ENCODE peak calls at places on chromosomes 3 and 15, in five cellular contexts. Q, C, J, H and A are unnamed samples.

GRCh38 chr3:71723452-71724170 is 1.6 kb downstream of the EIF4E3 start:
- DNase-seq in C (no peak), J (no peak), H (no peak), Q (no peak), A (peak; percentile 41)

GRCh38 chr15:31328999-31329639 is 2.5 kb downstream of the KLF13 start:
- DNase-seq in Q (no peak), H (peak; percentile 75), J (no peak), C (no peak), A (peak; percentile 59)

GRCh38 chr15:57158997-57159668 is 217.2 kb upstream of the CGNL1 start:
- DNase-seq in Q (no peak), J (no peak), C (no peak), H (no peak), A (no peak)

GRCh38 chr3:125318859-125319258 is 56.3 kb downstream of the ZNF148 start:
- DNase-seq in J (no peak), H (no peak), C (no peak), Q (no peak), A (no peak)

GRCh38 chr3:4771238-4771637 is 208.0 kb upstream of the BHLHE40 start:
- DNase-seq in C (no peak), J (no peak), Q (no peak), H (no peak), A (no peak)

GRCh38 chr15:53791616-53792015 is 32.2 kb upstream of the WDR72 start:
- DNase-seq in C (no peak), Q (no peak), H (no peak), J (no peak), A (no peak)

GRCh38 chr3:138491971-138492370 is 57.6 kb downstream of the ESYT3 start:
- DNase-seq in Q (no peak), J (no peak), H (no peak), C (no peak), A (no peak)

GRCh38 chr15:20106026-20106425 is 435.6 kb downstream of the GOLGA6L6 start:
- DNase-seq in Q (no peak), H (peak; percentile 10), C (no peak), J (peak; percentile 75), A (no peak)

GRCh38 chr3:49495016-49495415 is 24.9 kb downstream of the DAG1 start:
- DNase-seq in J (no peak), Q (no peak), H (no peak), C (no peak), A (no peak)

GRCh38 chr3:3664916-3665315 is 134.3 kb upstream of the LRRN1 start:
- DNase-seq in Q (peak; percentile 92), J (no peak), H (no peak), C (no peak), A (no peak)

GRCh38 chr3:189630667-189631372 is 369 bp upstream of the TP63 start:
- DNase-seq in C (no peak), J (no peak), H (no peak), Q (no peak), A (peak; percentile 19)

GRCh38 chr3:42101048-42101447 is 9.9 kb downstream of the TRAK1 start:
- DNase-seq in Q (peak; percentile 76), C (no peak), H (no peak), J (no peak), A (no peak)

GRCh38 chr15:22224241-22224671 is 143.9 kb downstream of the OR4M2 start:
- DNase-seq in H (no peak), Q (no peak), J (no peak), C (no peak), A (no peak)

GRCh38 chr3:30112904-30113484 is 493.4 kb upstream of the TGFBR2 start:
- DNase-seq in H (no peak), C (peak; percentile 20), Q (peak; percentile 45), J (no peak), A (no peak)

GRCh38 chr3:13161771-13162535 is 88.7 kb upstream of the IQSEC1 start:
- DNase-seq in Q (no peak), C (no peak), J (no peak), H (no peak), A (no peak)

GRCh38 chr3:65497846-65498245 is 540.9 kb downstream of the MAGI1 start:
- DNase-seq in J (no peak), Q (no peak), C (no peak), H (no peak), A (no peak)

GRCh38 chr3:110069641-110070538 is 732.5 kb upstream of the DPPA4 start:
- DNase-seq in H (peak; percentile 5), C (no peak), J (no peak), Q (peak; percentile 73), A (no peak)

GRCh38 chr3:77686560-77686959 is 646.7 kb downstream of the ROBO2 start:
- DNase-seq in Q (no peak), J (no peak), C (no peak), H (no peak), A (no peak)

GRCh38 chr3:187367561-187368103 is 553 bp upstream of the RTP4 start:
- DNase-seq in Q (no peak), J (no peak), C (no peak), H (no peak), A (no peak)

GRCh38 chr15:31387483-31388118 is 61.0 kb downstream of the KLF13 start:
- DNase-seq in C (peak; percentile 40), H (peak; percentile 96), Q (peak; percentile 44), J (no peak), A (peak; percentile 9)

GRCh38 chr3:120052685-120053084 is 41.6 kb downstream of the GSK3B start:
- DNase-seq in C (no peak), H (no peak), Q (peak; percentile 5), J (no peak), A (no peak)

GRCh38 chr15:94266000-94266399 is 34.6 kb downstream of the MCTP2 start:
- DNase-seq in J (no peak), C (no peak), Q (no peak), H (no peak), A (no peak)

GRCh38 chr3:86991840-86992430 is 986 bp upstream of the VGLL3 start:
- DNase-seq in J (no peak), H (no peak), Q (peak; percentile 53), C (no peak), A (no peak)

GRCh38 chr3:86991482-86991815 is 500 bp upstream of the VGLL3 start:
- DNase-seq in C (no peak), J (no peak), Q (no peak), H (no peak), A (no peak)

GRCh38 chr3:86989611-86990010 is 1.3 kb downstream of the VGLL3 start:
- DNase-seq in Q (peak; percentile 61), H (no peak), C (no peak), J (no peak), A (no peak)

GRCh38 chr3:86990171-86990733 is 697 bp downstream of the VGLL3 start:
- DNase-seq in H (peak; percentile 74), C (no peak), Q (peak; percentile 48), J (no peak), A (peak; percentile 25)

DNA sequence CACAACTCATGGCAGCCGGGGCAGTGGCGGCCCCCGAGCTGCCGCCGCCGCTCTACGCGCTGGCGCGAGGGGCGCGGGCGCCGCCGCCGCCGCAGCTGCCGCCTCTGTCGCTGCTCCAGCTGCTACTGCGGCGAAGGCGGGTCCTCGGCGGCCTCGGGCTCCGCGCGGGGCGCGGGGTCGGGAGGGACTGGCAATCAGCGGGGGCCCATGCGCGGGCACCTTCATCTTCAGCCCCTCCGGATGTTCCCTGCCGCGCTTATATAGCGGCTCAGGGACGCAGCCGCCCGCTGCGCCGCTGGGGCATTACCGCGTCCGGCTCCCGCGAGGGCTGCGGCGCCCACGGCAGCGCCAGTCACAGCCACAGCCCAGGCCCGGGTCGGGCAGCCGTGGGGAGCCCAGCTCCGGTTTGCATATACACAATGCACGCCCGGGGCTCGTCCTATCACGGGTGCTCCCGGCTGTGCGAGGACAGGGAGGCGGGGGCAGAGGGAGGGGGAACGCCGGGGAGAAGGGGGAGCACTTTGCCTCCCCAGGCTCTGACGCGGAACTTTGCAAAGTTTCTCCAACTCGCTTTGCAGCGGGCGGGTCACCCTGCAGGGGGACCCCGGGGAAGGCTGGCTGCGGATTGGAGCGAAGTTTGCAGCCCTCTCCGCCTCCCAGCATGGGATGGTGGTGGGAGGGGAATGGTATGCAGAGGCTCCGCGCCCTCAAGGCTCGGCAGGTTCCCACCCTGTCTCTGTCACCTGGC is at the start of gene VGLL3:
- DNase-seq in J (no peak), C (peak; percentile 43), Q (peak; percentile 90), H (peak; percentile 77), A (peak; percentile 35)
- TF ChIP-seq CTCF in J (no peak), C (no peak), Q (peak; percentile 37), H (no peak), A (no peak)

GRCh38 chr3:169746924-169747323 is 17.9 kb downstream of the TERC start:
- DNase-seq in H (no peak), Q (no peak), J (no peak), C (no peak), A (no peak)

GRCh38 chr3:169739067-169739466 is 25.8 kb downstream of the TERC start:
- DNase-seq in C (no peak), Q (no peak), J (no peak), H (no peak), A (no peak)

GRCh38 chr3:169748670-169749069 is 16.2 kb downstream of the TERC start:
- DNase-seq in Q (no peak), H (no peak), J (no peak), C (no peak), A (no peak)

DNA sequence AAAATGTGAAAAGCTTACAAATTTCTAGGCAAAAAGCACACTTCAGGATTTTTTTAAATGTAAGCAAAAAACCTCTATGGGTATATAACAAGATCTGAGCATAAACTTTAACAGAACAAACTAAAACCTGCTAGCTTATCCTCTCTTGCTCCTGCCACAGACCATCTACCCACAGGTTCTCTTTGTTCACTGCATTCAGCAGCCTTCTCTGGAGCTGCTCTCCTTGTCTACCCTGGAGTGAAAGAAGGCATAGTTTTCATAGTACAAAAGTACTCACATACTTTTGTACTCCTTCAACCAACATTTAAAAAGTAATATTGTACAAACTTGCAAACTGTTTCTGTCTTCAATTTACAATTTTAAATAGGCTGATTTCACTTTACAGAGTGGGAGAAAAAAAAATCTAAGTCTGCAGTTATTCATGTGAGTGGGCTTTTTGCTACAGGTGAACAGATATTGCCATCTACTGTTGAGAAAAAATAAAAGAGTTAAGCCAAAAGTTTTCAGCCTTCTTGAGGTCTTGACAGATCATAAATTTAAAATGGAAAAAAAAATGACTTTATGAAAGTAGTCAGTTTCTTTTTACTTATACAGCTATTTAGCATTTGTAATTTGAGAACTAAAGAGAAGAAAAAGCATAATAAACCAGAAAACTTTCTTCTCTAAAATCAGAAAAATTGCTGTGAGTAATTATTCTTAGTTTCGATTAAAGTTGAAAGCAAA is 20.4 kb downstream of the TERC start:
- DNase-seq in Q (peak; percentile 20), J (no peak), C (no peak), H (no peak), A (no peak)
- TF ChIP-seq CTCF in Q (peak; percentile 11), J (peak; percentile 47), C (no peak), H (peak; percentile 36), A (peak; percentile 32)

DNA sequence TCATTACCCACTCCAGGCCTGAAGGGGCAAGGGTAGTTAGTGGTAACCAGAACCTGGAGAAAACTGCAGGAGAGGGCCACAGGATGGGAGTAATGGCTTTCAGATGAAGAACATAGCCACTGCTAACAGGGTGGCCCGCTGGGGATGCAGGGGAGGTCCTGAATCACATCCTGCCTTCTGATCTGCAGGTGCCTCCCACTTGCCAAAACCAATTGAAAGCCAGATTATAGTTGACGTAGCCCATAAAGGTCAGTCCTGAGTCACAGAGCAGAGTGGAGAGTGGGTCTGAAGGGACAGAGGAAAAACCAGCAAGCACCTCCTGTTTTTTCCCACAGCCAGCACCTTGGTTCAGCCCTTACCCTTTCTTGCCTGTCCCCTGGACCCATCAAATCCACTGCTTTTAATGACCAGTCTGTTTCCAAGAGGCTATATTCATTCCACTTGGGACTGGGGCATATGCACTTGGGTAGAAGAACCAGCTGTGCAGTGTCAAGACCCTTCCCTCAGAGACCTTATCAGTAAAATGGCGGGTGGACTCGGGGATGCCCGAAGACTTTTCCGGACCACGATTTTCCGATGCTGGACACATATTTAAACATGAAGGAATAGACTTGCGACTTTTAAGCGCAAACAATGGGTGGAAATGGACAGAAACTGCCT is 605 bp upstream of the SLC35G2 start:
- DNase-seq in C (peak; percentile 92), Q (peak; percentile 89), J (no peak), H (peak; percentile 56), A (peak; percentile 44)
- TF ChIP-seq CTCF in C (peak; percentile 21), Q (no peak), J (no peak), H (no peak), A (no peak)

GRCh38 chr15:39312984-39313383 is 267.9 kb upstream of the THBS1 start:
- DNase-seq in J (no peak), Q (no peak), H (no peak), C (no peak), A (no peak)
- TF ChIP-seq CTCF in J (no peak), Q (no peak), H (no peak), C (peak; percentile 16), A (peak; percentile 7)